ENCODE peak calls at places on chromosome 16, in six cellular contexts. One of them, this sample, is unnamed.

GRCh38 chr16:4917117-4917516 is 19.8 kb downstream of the PPL start:
- DNase-seq in thyroid gland: no peak
- DNase-seq in activated T-helper 9 cell treated with anti-CD3 and anti-CD28 coated beads, Interleukin-2, amount 50 U/mL, for 16 hours: no peak
- DNase-seq in neural crest cell: no peak
- DNase-seq in activated T-cell treated with anti-CD3 and anti-CD28 coated beads for 24 hours: no peak
- DNase-seq in neural progenitor cell: no peak
- DNase-seq in this sample: no peak

GRCh38 chr16:57127037-57127763 is 34.8 kb downstream of the CPNE2 start:
- DNase-seq in thyroid gland: no peak
- DNase-seq in activated T-helper 9 cell treated with anti-CD3 and anti-CD28 coated beads, Interleukin-2, amount 50 U/mL, for 16 hours: no peak
- DNase-seq in neural crest cell: no peak
- DNase-seq in activated T-cell treated with anti-CD3 and anti-CD28 coated beads for 24 hours: no peak
- DNase-seq in neural progenitor cell: no peak
- DNase-seq in this sample: no peak

GRCh38 chr16:47732122-47732805 is 271.1 kb downstream of the PHKB start:
- DNase-seq in thyroid gland: no peak
- DNase-seq in activated T-helper 9 cell treated with anti-CD3 and anti-CD28 coated beads, Interleukin-2, amount 50 U/mL, for 16 hours: no peak
- DNase-seq in neural crest cell: no peak
- DNase-seq in activated T-cell treated with anti-CD3 and anti-CD28 coated beads for 24 hours: no peak
- DNase-seq in neural progenitor cell: no peak
- DNase-seq in this sample: no peak

GRCh38 chr16:47461598-47462266 is 601 bp downstream of the PHKB start:
- DNase-seq in thyroid gland: peak; percentile 34
- DNase-seq in activated T-helper 9 cell treated with anti-CD3 and anti-CD28 coated beads, Interleukin-2, amount 50 U/mL, for 16 hours: no peak
- DNase-seq in neural crest cell: peak; percentile 9
- DNase-seq in activated T-cell treated with anti-CD3 and anti-CD28 coated beads for 24 hours: peak; percentile 8
- DNase-seq in neural progenitor cell: peak; percentile 58
- DNase-seq in this sample: peak; percentile 36

GRCh38 chr16:11896776-11897175 is 19.0 kb downstream of the GSPT1 start:
- DNase-seq in thyroid gland: no peak
- DNase-seq in activated T-helper 9 cell treated with anti-CD3 and anti-CD28 coated beads, Interleukin-2, amount 50 U/mL, for 16 hours: no peak
- DNase-seq in neural crest cell: no peak
- DNase-seq in activated T-cell treated with anti-CD3 and anti-CD28 coated beads for 24 hours: no peak
- DNase-seq in neural progenitor cell: no peak
- DNase-seq in this sample: no peak

GRCh38 chr16:49643429-49644142 is 212.3 kb downstream of the ZNF423 start:
- DNase-seq in thyroid gland: no peak
- DNase-seq in activated T-helper 9 cell treated with anti-CD3 and anti-CD28 coated beads, Interleukin-2, amount 50 U/mL, for 16 hours: no peak
- DNase-seq in neural crest cell: no peak
- DNase-seq in activated T-cell treated with anti-CD3 and anti-CD28 coated beads for 24 hours: no peak
- DNase-seq in neural progenitor cell: no peak
- DNase-seq in this sample: no peak

GRCh38 chr16:25109643-25110042 is 1.9 kb upstream of the LCMT1 start:
- DNase-seq in thyroid gland: peak; percentile 14
- DNase-seq in activated T-helper 9 cell treated with anti-CD3 and anti-CD28 coated beads, Interleukin-2, amount 50 U/mL, for 16 hours: no peak
- DNase-seq in neural crest cell: no peak
- DNase-seq in activated T-cell treated with anti-CD3 and anti-CD28 coated beads for 24 hours: no peak
- DNase-seq in neural progenitor cell: no peak
- DNase-seq in this sample: no peak

GRCh38 chr16:15690296-15690695 is 40.3 kb downstream of the NDE1 start:
- DNase-seq in thyroid gland: no peak
- DNase-seq in activated T-helper 9 cell treated with anti-CD3 and anti-CD28 coated beads, Interleukin-2, amount 50 U/mL, for 16 hours: no peak
- DNase-seq in neural crest cell: no peak
- DNase-seq in activated T-cell treated with anti-CD3 and anti-CD28 coated beads for 24 hours: no peak
- DNase-seq in neural progenitor cell: no peak
- DNase-seq in this sample: no peak

GRCh38 chr16:56965149-56965938 is 3.6 kb downstream of the CETP start:
- DNase-seq in thyroid gland: no peak
- DNase-seq in activated T-helper 9 cell treated with anti-CD3 and anti-CD28 coated beads, Interleukin-2, amount 50 U/mL, for 16 hours: no peak
- DNase-seq in neural crest cell: no peak
- DNase-seq in activated T-cell treated with anti-CD3 and anti-CD28 coated beads for 24 hours: no peak
- DNase-seq in neural progenitor cell: no peak
- DNase-seq in this sample: no peak

GRCh38 chr16:67993207-67994036 is 5.9 kb downstream of the DPEP2 start:
- DNase-seq in thyroid gland: peak; percentile 74
- DNase-seq in activated T-helper 9 cell treated with anti-CD3 and anti-CD28 coated beads, Interleukin-2, amount 50 U/mL, for 16 hours: peak; percentile 76
- DNase-seq in neural crest cell: peak; percentile 77
- DNase-seq in activated T-cell treated with anti-CD3 and anti-CD28 coated beads for 24 hours: peak; percentile 75
- DNase-seq in neural progenitor cell: peak; percentile 84
- DNase-seq in this sample: peak; percentile 84

GRCh38 chr16:79767597-79768280 is 167.2 kb upstream of the MAF start:
- DNase-seq in thyroid gland: peak; percentile 36
- DNase-seq in activated T-helper 9 cell treated with anti-CD3 and anti-CD28 coated beads, Interleukin-2, amount 50 U/mL, for 16 hours: no peak
- DNase-seq in neural crest cell: no peak
- DNase-seq in activated T-cell treated with anti-CD3 and anti-CD28 coated beads for 24 hours: no peak
- DNase-seq in neural progenitor cell: peak; percentile 78
- DNase-seq in this sample: no peak

GRCh38 chr16:56726926-56727325 is 3.0 kb upstream of the NUP93 start:
- DNase-seq in thyroid gland: no peak
- DNase-seq in activated T-helper 9 cell treated with anti-CD3 and anti-CD28 coated beads, Interleukin-2, amount 50 U/mL, for 16 hours: no peak
- DNase-seq in neural crest cell: no peak
- DNase-seq in activated T-cell treated with anti-CD3 and anti-CD28 coated beads for 24 hours: no peak
- DNase-seq in neural progenitor cell: no peak
- DNase-seq in this sample: no peak

GRCh38 chr16:71351558-71351901 is 7.0 kb upstream of the CALB2 start:
- DNase-seq in thyroid gland: no peak
- DNase-seq in activated T-helper 9 cell treated with anti-CD3 and anti-CD28 coated beads, Interleukin-2, amount 50 U/mL, for 16 hours: no peak
- DNase-seq in neural crest cell: no peak
- DNase-seq in activated T-cell treated with anti-CD3 and anti-CD28 coated beads for 24 hours: no peak
- DNase-seq in neural progenitor cell: no peak
- DNase-seq in this sample: no peak